ENCODE peak calls at places on chromosomes 12 and 14, in six cellular contexts. Y is body of pancreas, A is thyroid gland, I is Peyer's patch, E is uterus, V is tibial nerve. C is an unnamed sample. For H3K27me3, the result is how much of the 10 kb centered on the place peaks cover.

GRCh38 chr14:97578982-97579381 is 781.8 kb downstream of the VRK1 start:
- DNase-seq in Y (no peak), A (no peak), I (no peak), E (no peak), V (no peak), C (no peak)

GRCh38 chr12:130588696-130589095 is 127.4 kb downstream of the RIMBP2 start:
- DNase-seq in Y (no peak), A (no peak), I (no peak), E (no peak), V (no peak), C (no peak)

GRCh38 chr14:59159169-59159568 is 29.3 kb upstream of the DAAM1 start:
- DNase-seq in Y (no peak), A (no peak), I (no peak), E (no peak), V (no peak), C (no peak)

GRCh38 chr12:54421175-54421872 is 2.3 kb upstream of the ITGA5 start:
- DNase-seq in Y (peak), A (no peak), I (peak), E (peak), V (peak), C (no peak)

GRCh38 chr14:101791919-101792572 is 30.5 kb downstream of the PPP2R5C start:
- DNase-seq in Y (no peak), A (no peak), I (no peak), E (no peak), V (no peak), C (no peak)

GRCh38 chr12:131723532-131723931 is 12.6 kb downstream of the SFSWAP start:
- DNase-seq in Y (no peak), A (no peak), I (no peak), E (no peak), V (no peak), C (no peak)

GRCh38 chr12:48758186-48758585 is 30.7 kb downstream of the ADCY6 start:
- DNase-seq in Y (no peak), A (no peak), I (no peak), E (no peak), V (no peak), C (no peak)

GRCh38 chr12:115973968-115974765 is 303.3 kb downstream of the MED13L start:
- DNase-seq in Y (no peak), A (no peak), I (no peak), E (no peak), V (no peak), C (no peak)

DNA sequence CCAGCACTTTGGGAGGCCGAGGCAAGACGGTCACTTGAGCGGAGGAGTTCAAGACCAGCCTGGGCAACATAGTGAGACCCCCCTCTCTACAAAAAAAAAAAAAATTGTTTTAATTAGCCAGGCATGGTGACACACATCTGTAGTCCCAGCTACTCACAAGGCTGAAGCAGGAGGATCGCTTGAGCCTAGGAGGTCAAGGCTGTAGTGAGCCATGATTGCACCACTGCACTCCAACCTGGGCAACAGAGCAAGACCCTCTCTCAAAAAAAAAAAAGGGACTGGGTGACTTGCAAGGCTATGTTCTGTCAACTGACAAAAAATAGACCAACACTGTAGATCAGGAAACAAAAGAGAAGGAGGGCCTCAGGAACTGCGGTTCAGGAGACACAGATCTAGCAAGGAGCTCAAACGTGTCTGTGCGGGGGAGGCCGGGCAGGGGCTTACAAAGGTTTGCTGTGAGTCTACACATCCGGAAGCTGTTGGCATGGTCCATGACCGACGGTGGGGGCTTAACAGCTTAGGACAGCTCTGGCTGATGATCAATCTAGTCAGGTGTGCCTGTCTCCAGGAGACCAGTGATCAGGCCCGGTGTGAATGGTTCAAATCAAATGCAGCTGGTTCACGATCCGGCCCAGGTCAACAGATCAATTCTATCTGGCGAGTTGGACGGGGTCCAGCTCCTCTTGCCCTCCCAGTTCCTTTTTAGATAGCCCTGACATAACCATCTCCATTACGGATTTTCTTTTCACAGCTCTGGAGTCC is 31.7 kb upstream of the INF2 start:
- DNase-seq in Y (peak), A (no peak), I (peak), E (no peak), V (no peak), C (no peak)
- H3K27me3 ChIP-seq in Y (under half), A (under half), I (under half), E (under half), V (under half), C (under half)

GRCh38 chr14:94026886-94027469 is 838 bp downstream of the OTUB2 start:
- DNase-seq in Y (no peak), A (no peak), I (no peak), E (no peak), V (no peak), C (no peak)
- H3K4me3 ChIP-seq in Y (peak), A (peak), I (peak), E (peak), V (peak), C (peak)

DNA sequence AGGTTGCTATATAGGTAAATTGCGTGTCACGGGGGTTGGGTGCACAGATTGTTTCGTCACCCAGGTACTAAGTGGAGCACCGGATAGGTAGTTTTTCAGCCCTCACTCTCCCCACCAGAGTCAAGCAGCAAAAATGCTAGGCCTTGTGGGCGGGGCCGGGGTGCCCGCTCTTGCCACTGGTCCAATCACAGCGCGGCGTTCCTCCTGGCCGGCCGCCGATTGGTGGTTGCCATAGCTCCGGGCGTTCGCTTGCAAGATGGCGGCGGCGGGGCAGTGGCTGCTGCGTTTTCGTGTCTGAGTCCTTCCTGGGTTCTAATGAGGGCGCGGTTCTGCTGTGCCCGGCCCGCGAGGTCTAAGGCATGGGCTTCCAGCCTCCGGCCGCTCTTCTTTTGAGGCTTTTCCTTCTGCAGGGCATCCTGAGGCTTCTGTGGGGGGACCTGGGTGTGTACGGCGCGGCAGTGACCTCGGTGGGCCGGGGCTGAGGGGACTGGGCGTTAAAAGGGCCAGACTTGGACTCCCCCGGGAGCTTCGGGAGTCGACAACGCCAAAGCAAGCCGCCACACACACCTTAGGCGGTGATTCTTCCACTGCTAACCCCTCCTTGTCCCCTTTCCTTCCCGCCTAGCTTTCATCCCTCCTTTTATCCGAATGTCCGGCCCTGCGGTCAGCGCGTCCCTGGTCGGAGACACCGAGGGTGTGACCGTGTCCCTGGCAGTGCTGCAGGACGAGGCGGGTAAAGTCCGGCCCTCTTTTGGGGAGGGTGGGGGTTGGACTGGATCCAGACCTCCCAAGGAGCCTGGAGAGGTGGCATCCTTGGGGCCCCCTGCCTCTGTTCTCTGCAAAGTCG is at the start of gene TCTN2:
- DNase-seq in Y (peak), A (peak), I (peak), E (peak), V (peak), C (peak)
- TF ChIP-seq POLR2A in Y (no peak), A (peak), I (no peak), E (peak), V (no peak), C (no peak)

DNA sequence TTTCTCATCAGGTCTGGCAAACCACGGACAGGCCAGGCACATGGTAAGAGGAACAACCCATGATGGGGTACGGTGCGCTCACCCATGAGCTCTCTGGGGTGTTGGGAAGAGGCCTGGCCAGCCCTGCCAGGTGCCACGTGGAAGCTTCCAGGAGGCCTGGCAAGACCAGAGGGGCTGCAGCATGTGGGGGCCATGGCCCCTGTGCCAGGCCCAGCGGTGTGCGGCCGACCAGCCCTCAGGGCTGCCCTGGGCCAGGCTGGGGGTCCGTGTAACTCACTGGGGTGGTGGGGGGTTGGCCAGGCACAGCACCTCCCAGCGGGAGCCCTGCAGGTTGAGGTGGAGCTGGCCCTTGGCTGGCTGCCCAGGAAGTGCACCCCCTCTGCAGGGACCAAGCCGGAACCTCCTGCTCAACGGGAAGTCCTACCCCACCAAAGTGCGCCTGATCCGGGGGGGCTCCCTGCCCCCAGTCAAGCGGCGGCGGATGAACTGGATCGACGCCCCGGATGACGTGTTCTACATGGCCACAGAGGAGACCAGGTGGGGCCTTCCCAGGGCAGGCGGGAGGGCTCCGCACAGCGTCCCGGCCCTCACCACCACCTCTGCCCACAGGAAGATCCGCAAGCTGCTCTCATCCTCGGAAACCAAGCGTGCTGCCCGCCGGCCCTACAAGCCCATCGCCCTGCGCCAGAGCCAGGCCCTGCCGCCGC is 5.0 kb upstream of the CRIP2 start:
- DNase-seq in Y (peak), A (peak), I (no peak), E (no peak), V (no peak), C (no peak)
- H3K27me3 ChIP-seq in Y (under half), A (under half), I (under half), E (under half), V (under half), C (under half)

DNA sequence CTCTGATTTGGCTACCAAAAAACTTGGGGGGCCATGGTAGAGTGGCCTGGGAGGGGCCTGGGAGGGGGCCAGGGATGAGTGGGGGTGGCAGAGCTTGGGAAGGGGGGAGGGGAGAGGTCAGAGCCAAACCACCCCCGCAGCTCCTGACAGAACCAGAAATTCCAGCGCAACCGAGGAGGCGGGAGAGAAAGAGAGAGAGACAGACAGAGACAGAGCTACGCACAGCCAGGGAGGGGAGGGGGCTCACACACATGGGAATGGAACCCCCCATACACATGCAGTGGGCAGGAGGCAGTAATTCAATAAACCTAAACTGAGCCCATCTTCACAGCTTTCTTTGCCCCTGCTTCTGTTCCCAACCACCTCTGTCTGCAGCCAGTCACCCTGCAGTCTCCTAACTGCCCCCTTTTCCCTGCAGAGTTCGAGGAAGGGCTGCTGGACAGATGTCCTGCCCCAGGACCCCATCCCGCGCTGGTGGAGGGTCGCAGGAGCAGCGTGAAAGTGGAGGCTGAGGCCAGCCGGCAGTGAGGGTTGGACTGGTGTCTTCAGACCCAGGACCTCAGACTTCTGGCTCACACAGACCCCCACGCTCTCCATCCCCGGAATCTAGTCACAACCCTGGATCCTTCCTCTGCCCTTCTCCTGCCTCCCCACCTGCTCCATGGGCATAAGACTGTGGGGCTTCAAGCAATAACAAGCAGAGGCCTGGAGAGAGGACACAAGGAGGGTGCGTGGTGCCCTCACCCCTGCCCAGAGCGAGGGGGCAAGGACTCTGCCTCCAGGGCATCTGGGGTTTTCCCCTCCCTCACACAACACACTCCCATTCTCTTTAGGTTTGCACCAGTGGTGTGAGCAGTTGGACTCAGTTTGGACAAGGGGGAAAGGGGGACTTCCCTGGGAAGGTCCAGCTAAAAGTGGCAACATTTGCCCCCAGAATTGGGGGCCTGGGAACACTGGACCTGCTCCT is 5.6 kb downstream of the NAB2 start:
- DNase-seq in Y (no peak), A (peak), I (no peak), E (no peak), V (no peak), C (no peak)
- H3K4me3 ChIP-seq in Y (no peak), A (no peak), I (no peak), E (no peak), V (peak), C (no peak)

GRCh38 chr12:122079038-122079531 is 529 bp downstream of the MLXIP start:
- DNase-seq in Y (peak), A (peak), I (peak), E (no peak), V (no peak), C (no peak)

GRCh38 chr12:122079532-122080081 is 1.1 kb downstream of the MLXIP start:
- DNase-seq in Y (peak), A (peak), I (no peak), E (no peak), V (no peak), C (no peak)

GRCh38 chr12:122081108-122081696 is 2.6 kb downstream of the MLXIP start:
- DNase-seq in Y (peak), A (no peak), I (no peak), E (no peak), V (no peak), C (no peak)

GRCh38 chr12:122081697-122082221 is 3.2 kb downstream of the MLXIP start:
- DNase-seq in Y (peak), A (peak), I (peak), E (peak), V (no peak), C (no peak)

DNA sequence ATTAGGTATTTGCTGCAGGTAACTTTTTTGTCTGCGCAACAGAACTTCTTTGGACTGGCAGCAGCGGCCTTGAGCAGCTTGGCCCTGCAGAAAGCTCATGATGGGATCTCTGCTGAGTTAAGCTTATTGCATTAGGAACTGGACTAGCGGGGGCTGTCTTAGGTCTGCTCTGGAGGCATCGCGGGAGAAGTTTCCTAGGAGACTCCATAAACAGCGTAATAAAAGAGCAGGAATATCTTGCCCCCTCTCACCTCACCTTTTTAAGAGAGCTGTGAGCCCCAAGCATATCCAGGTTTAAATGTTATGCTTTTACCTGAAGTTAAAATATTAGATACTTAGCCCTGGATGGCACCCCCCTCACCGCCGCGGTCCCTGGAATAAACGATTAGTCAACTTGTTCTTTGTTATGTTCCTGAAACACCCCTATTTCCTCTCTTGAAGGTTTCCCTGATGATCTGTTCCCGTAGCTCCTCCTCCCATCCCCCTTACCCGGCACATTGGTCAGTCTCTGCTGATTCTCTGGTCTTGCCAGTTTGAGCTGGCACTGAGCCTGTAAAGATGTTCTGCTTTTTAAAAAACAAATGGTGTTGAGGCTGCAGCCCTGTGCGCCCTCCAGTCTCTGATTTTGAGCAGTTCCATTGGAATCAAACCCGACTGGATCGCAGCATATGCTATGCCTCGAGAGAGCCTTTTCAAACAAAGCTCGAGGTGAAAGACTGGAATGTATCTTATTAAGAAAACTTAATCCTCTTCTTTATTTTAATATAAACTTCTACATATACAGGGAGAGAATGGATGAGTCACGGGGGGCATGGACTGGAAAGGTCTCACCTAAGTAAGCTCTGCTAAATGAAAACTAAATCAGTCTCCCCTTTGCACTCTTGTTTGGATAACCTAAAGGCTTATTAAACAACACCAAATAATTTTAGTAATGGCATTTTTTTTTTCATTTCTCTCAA is 1.9 kb downstream of the MLXIP start:
- DNase-seq in Y (peak), A (peak), I (peak), E (peak), V (peak), C (no peak)
- TF ChIP-seq POLR2A in Y (no peak), A (peak), I (peak), E (peak), V (peak), C (peak)

C was measured in breast epithelium.